ENCODE peak calls at places on chromosomes 3 and 15, in four cellular contexts. One of them, this sample, is unnamed.

GRCh38 chr3:183161552-183162345 is 785 bp downstream of the LAMP3 start:
- DNase-seq in heart left ventricle: no peak
- DNase-seq in AG04450: no peak
- DNase-seq in Peyer's patch: no peak
- DNase-seq in this sample: no peak

GRCh38 chr15:56128081-56128480 is 115.6 kb downstream of the RFX7 start:
- DNase-seq in AG04450: no peak
- DNase-seq in heart left ventricle: no peak
- DNase-seq in Peyer's patch: no peak
- DNase-seq in this sample: peak

GRCh38 chr3:114499986-114500385 is 206.2 kb downstream of the TIGIT start:
- DNase-seq in heart left ventricle: no peak
- DNase-seq in AG04450: no peak
- DNase-seq in Peyer's patch: no peak
- DNase-seq in this sample: peak

GRCh38 chr15:42198516-42198915 is 9.6 kb downstream of the VPS39 start:
- DNase-seq in Peyer's patch: no peak
- DNase-seq in AG04450: no peak
- DNase-seq in heart left ventricle: no peak
- DNase-seq in this sample: no peak

GRCh38 chr15:31264534-31265089 is 62.0 kb upstream of the KLF13 start:
- DNase-seq in heart left ventricle: no peak
- DNase-seq in Peyer's patch: no peak
- DNase-seq in AG04450: no peak
- DNase-seq in this sample: no peak

GRCh38 chr15:93144477-93145270 is 55.7 kb upstream of the RGMA start:
- DNase-seq in AG04450: no peak
- DNase-seq in Peyer's patch: no peak
- DNase-seq in heart left ventricle: no peak
- DNase-seq in this sample: no peak

GRCh38 chr15:77226652-77227051 is 155.7 kb upstream of the TSPAN3 start:
- DNase-seq in heart left ventricle: no peak
- DNase-seq in AG04450: no peak
- DNase-seq in Peyer's patch: no peak
- DNase-seq in this sample: no peak

GRCh38 chr3:177545964-177546363 is 348.7 kb upstream of the TBL1XR1 start:
- DNase-seq in AG04450: no peak
- DNase-seq in heart left ventricle: no peak
- DNase-seq in Peyer's patch: no peak
- DNase-seq in this sample: no peak

GRCh38 chr3:43161684-43162512 is 56.0 kb upstream of the POMGNT2 start:
- DNase-seq in heart left ventricle: no peak
- DNase-seq in AG04450: peak
- DNase-seq in Peyer's patch: no peak
- DNase-seq in this sample: no peak

GRCh38 chr15:68620721-68621528 is 42.1 kb downstream of the CORO2B start:
- DNase-seq in AG04450: peak
- DNase-seq in heart left ventricle: peak
- DNase-seq in Peyer's patch: peak
- DNase-seq in this sample: peak

GRCh38 chr3:107813066-107813465 is 277.8 kb downstream of the CD47 start:
- DNase-seq in heart left ventricle: no peak
- DNase-seq in Peyer's patch: no peak
- DNase-seq in AG04450: no peak
- DNase-seq in this sample: peak

GRCh38 chr3:126983276-126983652 is 349 bp downstream of the PLXNA1 start:
- DNase-seq in heart left ventricle: no peak
- DNase-seq in Peyer's patch: no peak
- DNase-seq in AG04450: no peak
- DNase-seq in this sample: no peak
- TF ChIP-seq CTCF in heart left ventricle: no peak
- TF ChIP-seq CTCF in Peyer's patch: peak
- TF ChIP-seq CTCF in AG04450: no peak
- TF ChIP-seq CTCF in this sample: no peak

DNA sequence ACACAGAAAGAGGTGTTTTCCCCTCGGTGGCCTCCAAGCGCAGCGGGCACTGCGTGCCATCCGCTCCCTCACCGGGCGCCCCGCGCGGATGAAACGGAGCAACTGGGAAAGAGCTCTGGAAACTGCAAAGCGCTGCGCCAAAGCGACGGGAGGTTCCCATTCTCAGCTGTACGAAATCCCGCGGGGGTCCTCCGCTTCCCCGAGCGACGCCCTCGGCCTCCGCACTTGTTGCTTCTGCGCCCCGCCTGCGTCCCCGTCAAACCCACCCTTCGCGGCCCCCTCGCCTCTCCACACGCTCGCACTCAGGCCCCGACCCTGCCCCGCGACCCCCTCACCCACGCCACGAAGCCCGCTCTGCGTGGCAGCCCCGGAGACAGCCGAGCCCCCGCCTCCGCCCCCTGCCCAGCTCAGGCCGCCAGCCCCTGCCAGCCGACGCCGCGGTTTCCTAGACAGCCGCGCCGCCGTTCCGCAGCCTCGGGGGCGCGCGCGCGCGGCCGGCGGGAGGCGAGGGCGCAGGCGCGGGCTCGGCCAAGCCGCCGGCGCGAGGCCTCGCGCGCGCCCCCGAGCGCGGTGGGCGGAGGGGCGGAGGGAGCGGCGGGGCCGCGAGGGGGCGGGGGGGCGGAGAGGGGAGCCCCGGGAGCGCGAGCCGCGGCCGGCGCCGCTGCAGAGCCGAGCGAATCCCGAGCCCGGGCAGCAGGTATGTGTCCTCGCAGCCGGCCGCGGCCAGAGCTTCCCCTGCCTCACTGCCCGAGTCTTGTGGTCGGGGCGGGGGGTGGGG is at the start of gene TMEM266:
- DNase-seq in Peyer's patch: peak
- DNase-seq in heart left ventricle: peak
- DNase-seq in AG04450: no peak
- DNase-seq in this sample: peak
- TF ChIP-seq CTCF in Peyer's patch: no peak
- TF ChIP-seq CTCF in heart left ventricle: no peak
- TF ChIP-seq CTCF in AG04450: no peak
- TF ChIP-seq CTCF in this sample: no peak

DNA sequence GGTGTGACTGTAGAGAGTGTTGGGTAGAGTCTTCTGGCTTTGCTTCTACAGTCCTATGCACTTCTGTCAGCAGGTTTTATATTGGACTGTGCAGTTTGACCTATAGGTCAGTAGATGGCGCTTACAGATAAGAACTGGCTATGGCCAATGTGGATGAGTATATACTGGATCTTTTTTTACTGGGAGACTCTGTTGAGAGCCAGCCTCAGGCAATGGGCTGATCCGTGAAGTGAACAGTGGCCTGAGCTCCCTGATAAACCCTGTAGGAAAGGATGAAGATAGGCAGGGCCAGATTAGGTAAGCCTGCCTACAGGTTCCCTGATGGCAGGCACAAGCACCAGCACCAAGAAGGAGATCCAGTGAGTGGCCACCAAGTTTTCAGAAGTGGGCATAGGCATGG is 325.9 kb upstream of the SGO1 start:
- DNase-seq in Peyer's patch: no peak
- DNase-seq in heart left ventricle: no peak
- DNase-seq in AG04450: peak
- DNase-seq in this sample: peak
- TF ChIP-seq CTCF in Peyer's patch: no peak
- TF ChIP-seq CTCF in heart left ventricle: peak
- TF ChIP-seq CTCF in AG04450: peak
- TF ChIP-seq CTCF in this sample: peak

DNA sequence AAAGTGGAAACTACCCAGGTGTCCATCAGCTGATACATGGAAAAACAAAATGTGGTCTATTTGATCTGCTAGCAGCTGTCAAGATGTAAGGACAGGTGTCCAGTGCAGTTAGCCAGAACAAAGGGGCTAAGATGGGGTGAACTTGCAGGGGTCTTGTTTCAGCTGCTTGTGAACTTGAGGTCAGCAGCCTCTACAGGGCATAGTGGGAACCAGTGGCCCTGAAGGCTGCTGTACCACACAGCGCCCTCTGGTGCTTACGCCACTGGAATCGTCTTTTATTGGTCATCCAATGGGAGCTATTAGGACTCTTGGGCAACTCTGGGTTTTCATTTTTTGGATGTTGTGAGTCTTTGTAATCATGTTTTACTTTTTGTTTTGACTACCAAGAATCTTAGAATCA is 62.2 kb upstream of the CTSH start:
- DNase-seq in Peyer's patch: peak
- DNase-seq in heart left ventricle: peak
- DNase-seq in AG04450: no peak
- DNase-seq in this sample: no peak
- TF ChIP-seq CTCF in Peyer's patch: peak
- TF ChIP-seq CTCF in heart left ventricle: peak
- TF ChIP-seq CTCF in AG04450: peak
- TF ChIP-seq CTCF in this sample: peak

GRCh38 chr3:128787256-128788253 is 61.6 kb downstream of the RAB7A start:
- DNase-seq in Peyer's patch: no peak
- DNase-seq in AG04450: no peak
- DNase-seq in heart left ventricle: no peak
- DNase-seq in this sample: peak
- TF ChIP-seq CTCF in Peyer's patch: peak
- TF ChIP-seq CTCF in AG04450: peak
- TF ChIP-seq CTCF in heart left ventricle: no peak
- TF ChIP-seq CTCF in this sample: no peak

DNA sequence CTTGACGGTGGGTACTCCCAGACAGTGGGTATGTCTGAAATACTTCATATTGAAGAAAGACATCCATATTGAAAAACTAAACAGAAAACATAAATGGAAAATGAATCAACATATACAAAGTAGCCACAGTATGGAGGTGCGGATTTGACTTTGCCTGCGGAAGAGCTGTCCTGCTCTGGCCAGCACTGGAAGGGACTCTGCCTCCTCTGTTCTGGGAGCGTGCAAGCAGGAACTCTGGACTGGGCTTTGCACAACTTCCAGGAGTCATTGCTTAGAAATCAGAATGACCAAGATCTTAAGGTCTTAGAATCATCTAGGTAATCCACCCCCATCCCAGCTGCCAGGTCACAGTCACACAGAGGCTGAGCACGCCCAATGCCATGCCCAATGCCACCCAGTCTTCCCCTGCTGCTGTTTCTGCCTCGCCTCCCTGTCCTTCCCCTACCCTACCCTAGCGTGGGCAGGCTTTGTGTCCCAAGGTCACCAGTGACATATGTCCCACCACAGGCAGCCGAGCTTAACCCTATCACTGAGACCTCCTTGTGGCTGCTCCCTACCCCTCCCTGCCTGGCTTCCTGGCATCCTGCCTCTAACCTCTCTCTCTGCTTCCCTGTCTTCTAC is 36.3 kb downstream of the CDC25A start:
- DNase-seq in Peyer's patch: no peak
- DNase-seq in heart left ventricle: no peak
- DNase-seq in AG04450: no peak
- DNase-seq in this sample: no peak
- TF ChIP-seq CTCF in Peyer's patch: no peak
- TF ChIP-seq CTCF in heart left ventricle: no peak
- TF ChIP-seq CTCF in AG04450: no peak
- TF ChIP-seq CTCF in this sample: no peak

DNA sequence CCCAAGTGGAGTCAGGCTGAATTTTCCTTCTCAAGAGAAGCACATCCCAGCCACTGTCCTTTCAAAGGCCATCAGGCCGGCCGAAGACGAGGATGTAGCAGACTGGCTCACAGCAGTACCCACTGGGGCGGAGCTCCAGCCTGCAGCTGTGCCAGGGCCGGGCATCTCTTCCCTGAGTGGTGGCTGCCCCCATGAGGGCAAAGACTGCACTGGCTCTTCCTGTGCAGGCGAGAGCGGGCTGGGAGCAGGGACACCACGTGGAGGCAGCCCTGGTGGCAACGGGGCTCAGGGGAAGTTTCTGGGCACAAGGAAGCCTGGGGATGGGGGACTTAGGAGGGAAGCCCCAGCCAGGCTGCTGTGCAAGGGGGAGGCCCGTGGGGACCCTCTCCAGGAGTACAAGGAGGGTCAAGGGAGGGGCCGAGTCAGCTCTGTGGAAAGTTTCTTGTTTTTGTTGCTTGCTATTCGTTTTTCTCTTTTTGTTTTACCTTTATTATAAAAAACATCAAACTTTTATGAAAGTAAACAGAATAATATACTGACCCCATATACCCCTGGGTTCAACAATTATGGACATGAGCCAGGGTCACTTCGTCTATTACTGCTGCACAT is 66.1 kb downstream of the RPN1 start:
- DNase-seq in AG04450: peak
- DNase-seq in heart left ventricle: peak
- DNase-seq in Peyer's patch: peak
- DNase-seq in this sample: peak
- TF ChIP-seq CTCF in AG04450: peak
- TF ChIP-seq CTCF in heart left ventricle: peak
- TF ChIP-seq CTCF in Peyer's patch: peak
- TF ChIP-seq CTCF in this sample: peak